ENCODE peak calls at places on chromosomes 5 and 9, in ten cellular contexts. N is GM23338, P is PC-9, M is PC-3, U is hepatocyte, J is OCI-LY7, I is GM23248, H is HCT116, S is MM.1S, O is SK-N-SH. K is an unnamed sample.

GRCh38 chr9:97504381-97505216 is 3.1 kb downstream of the TMOD1 start:
- DNase-seq in P (no peak), J (no peak), I (peak; percentile 52), H (no peak), N (no peak), M (no peak), U (no peak), S (no peak), O (peak; percentile 71), K (no peak)

GRCh38 chr9:116437411-116438370 is 249.4 kb upstream of the TRIM32 start:
- DNase-seq in M (no peak), I (no peak), J (no peak), H (no peak), P (no peak), U (peak; percentile 22), O (no peak), S (no peak), N (no peak), K (no peak)

GRCh38 chr5:73160239-73160671 is 12.7 kb upstream of the TMEM174 start:
- DNase-seq in N (no peak), I (no peak), J (peak; percentile 79), M (peak; percentile 3), P (no peak), O (no peak), H (no peak), U (no peak), S (peak; percentile 91), K (peak; percentile 73)

GRCh38 chr5:56737002-56737621 is 78.2 kb upstream of the MAP3K1 start:
- DNase-seq in H (no peak), J (peak; percentile 46), M (peak; percentile 15), N (no peak), P (no peak), S (no peak), U (no peak), I (peak; percentile 44), O (no peak), K (peak; percentile 59)

GRCh38 chr5:106481375-106481774 is 1189.4 kb downstream of the EFNA5 start:
- DNase-seq in J (no peak), N (no peak), S (no peak), I (no peak), M (no peak), O (no peak), P (no peak), U (no peak), H (no peak), K (no peak)

GRCh38 chr9:91100878-91101450 is 260.8 kb downstream of the AUH start:
- DNase-seq in O (no peak), S (no peak), I (no peak), J (no peak), H (no peak), P (no peak), N (no peak), M (no peak), U (no peak), K (no peak)

GRCh38 chr9:4084440-4084818 is 215.4 kb downstream of the GLIS3 start:
- DNase-seq in J (no peak), S (no peak), H (no peak), U (no peak), I (no peak), M (no peak), O (no peak), N (no peak), P (no peak), K (peak; percentile 32)

GRCh38 chr9:27189426-27189825 is 80.4 kb downstream of the TEK start:
- DNase-seq in N (no peak), U (no peak), M (no peak), O (no peak), S (no peak), J (no peak), P (no peak), H (no peak), I (peak; percentile 18), K (peak; percentile 21)

GRCh38 chr9:93133641-93134017 is 422 bp downstream of the NINJ1 start:
- DNase-seq in I (peak; percentile 96), S (peak; percentile 69), O (peak; percentile 85), P (peak; percentile 58), H (no peak), N (peak; percentile 65), M (peak; percentile 42), J (no peak), U (peak; percentile 94), K (peak; percentile 67)

GRCh38 chr9:100715100-100715379 is 137.2 kb downstream of the CAVIN4 start:
- DNase-seq in N (no peak), J (no peak), U (no peak), S (no peak), H (no peak), P (no peak), O (no peak), M (no peak), I (no peak), K (no peak)

GRCh38 chr5:176825957-176826356 is 15.6 kb downstream of the UNC5A start:
- DNase-seq in I (no peak), N (no peak), M (no peak), J (no peak), H (no peak), P (no peak), S (no peak), U (no peak), O (no peak), K (no peak)

GRCh38 chr9:127139775-127140174 is 17.3 kb upstream of the ANGPTL2 start:
- DNase-seq in H (no peak), I (no peak), O (no peak), N (no peak), J (no peak), S (no peak), U (no peak), M (no peak), P (no peak), K (no peak)

GRCh38 chr9:35605336-35606137 is 475 bp downstream of the TESK1 start:
- DNase-seq in P (no peak), U (peak; percentile 52), O (peak; percentile 88), J (peak; percentile 46), I (peak; percentile 49), S (peak; percentile 21), M (no peak), N (peak; percentile 52), H (no peak), K (peak; percentile 80)

GRCh38 chr9:87212563-87213154 is 265.4 kb upstream of the GAS1 start:
- DNase-seq in O (no peak), N (peak; percentile 38), J (no peak), S (no peak), M (peak; percentile 53), H (peak; percentile 4), I (peak; percentile 26), P (peak; percentile 89), U (peak; percentile 15), K (no peak)

GRCh38 chr5:150339165-150339564 is 18.3 kb upstream of the TCOF1 start:
- DNase-seq in U (no peak), I (no peak), M (no peak), P (no peak), O (no peak), N (no peak), S (peak; percentile 88), H (no peak), J (peak; percentile 5), K (no peak)

GRCh38 chr5:150341331-150341730 is 16.2 kb upstream of the TCOF1 start:
- DNase-seq in U (no peak), I (no peak), N (no peak), J (no peak), O (no peak), S (peak; percentile 14), M (no peak), H (no peak), P (no peak), K (no peak)

GRCh38 chr5:150340614-150341265 is 16.8 kb upstream of the TCOF1 start:
- DNase-seq in U (no peak), P (no peak), H (no peak), J (no peak), M (no peak), I (no peak), O (no peak), S (peak; percentile 75), N (no peak), K (no peak)

GRCh38 chr5:150338546-150338945 is 19.0 kb upstream of the TCOF1 start:
- DNase-seq in N (no peak), O (no peak), H (no peak), M (no peak), P (no peak), I (no peak), J (no peak), S (no peak), U (no peak), K (no peak)

DNA sequence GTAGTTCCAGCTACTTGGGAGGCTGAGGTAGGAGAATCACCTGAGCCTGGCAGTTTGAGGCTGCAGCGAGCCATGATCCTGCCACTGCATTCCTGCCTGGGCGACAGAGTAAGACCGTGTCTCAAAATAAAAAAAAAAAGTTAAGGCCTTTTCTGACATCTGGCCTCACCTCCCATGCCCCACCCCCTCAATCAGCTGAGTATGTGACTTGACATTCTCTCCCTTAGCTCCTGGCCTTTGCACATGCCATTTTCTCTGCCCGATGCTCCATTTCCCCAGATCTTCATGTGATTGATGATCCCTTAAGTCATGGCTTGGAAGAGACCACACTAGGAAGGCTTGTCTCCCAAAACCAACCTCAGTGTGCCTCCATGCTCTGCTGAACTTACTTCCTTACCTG is 17.7 kb upstream of the TCOF1 start:
- DNase-seq in O (no peak), S (peak; percentile 21), M (no peak), U (no peak), I (no peak), J (no peak), P (no peak), H (no peak), N (no peak), K (no peak)
- H3K27ac ChIP-seq in O (no peak overlapping the region), S (peak overlapping the region; percentile 80), M (no peak overlapping the region), U (no peak overlapping the region), I (no peak overlapping the region), J (no peak overlapping the region), P (no peak overlapping the region), H (no peak overlapping the region), N (no peak overlapping the region), K (no peak overlapping the region)

DNA sequence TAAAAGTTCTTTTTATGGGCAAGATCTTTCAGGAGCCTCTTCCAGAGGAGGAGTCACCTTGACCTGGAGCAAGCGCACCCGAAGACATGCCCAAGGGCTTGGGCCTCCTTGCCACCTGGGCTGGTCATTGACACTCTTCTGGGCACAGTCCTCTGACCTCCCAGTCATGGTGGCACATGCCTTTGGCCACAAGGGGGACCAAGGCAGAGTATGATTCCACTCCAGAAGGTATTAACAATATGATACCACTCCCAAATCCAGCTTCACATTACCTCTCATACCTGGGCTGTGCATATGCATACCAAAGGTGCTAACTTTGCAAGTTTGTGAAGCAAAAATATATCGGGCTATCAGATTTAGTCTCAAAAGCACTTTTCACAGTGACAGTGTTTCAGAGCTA is 84.6 kb downstream of the MAST4 start:
- DNase-seq in J (no peak), P (no peak), U (no peak), M (no peak), N (no peak), I (no peak), O (no peak), S (no peak), H (no peak), K (peak; percentile 45)
- H3K9me2 ChIP-seq in J (no peaks in the 10 kb centered on the region), P (no peaks in the 10 kb centered on the region), U (no peaks in the 10 kb centered on the region), M (no peaks in the 10 kb centered on the region), N (no peaks in the 10 kb centered on the region), I (no peaks in the 10 kb centered on the region), O (no peaks in the 10 kb centered on the region), S (no peaks in the 10 kb centered on the region), H (no peaks in the 10 kb centered on the region), K (no peaks in the 10 kb centered on the region)

GRCh38 chr9:114061830-114062474 is 16.1 kb downstream of the AMBP start:
- DNase-seq in S (no peak), I (no peak), H (no peak), U (no peak), N (no peak), J (no peak), O (no peak), M (no peak), P (no peak), K (no peak)
- H3K4me1 ChIP-seq in S (no peaks in the 10 kb centered on the region), I (no peaks in the 10 kb centered on the region), H (no peaks in the 10 kb centered on the region), U (peaks cover 7% of the 10 kb centered on the region), N (no peaks in the 10 kb centered on the region), J (no peaks in the 10 kb centered on the region), O (no peaks in the 10 kb centered on the region), M (no peaks in the 10 kb centered on the region), P (no peaks in the 10 kb centered on the region), K (no peaks in the 10 kb centered on the region)

GRCh38 chr5:14464101-14464500 is 117.5 kb upstream of the OTULINL start:
- DNase-seq in O (no peak), J (no peak), M (peak; percentile 50), U (no peak), I (peak; percentile 59), N (no peak), H (no peak), P (no peak), S (no peak), K (no peak)
- H3K27ac ChIP-seq in O (peak overlapping the region; percentile 64), J (no peak overlapping the region), M (peak overlapping the region; percentile 90), U (peak overlapping the region; percentile 74), I (peak overlapping the region; percentile 81), N (no peak overlapping the region), H (peak overlapping the region; percentile 35), P (peak overlapping the region; percentile 28), S (no peak overlapping the region), K (no peak overlapping the region)